ENCODE peak calls at places on chromosomes 1 and 21, in five cellular contexts. H is H9, K is pancreas, Y is GM10248, N is AG09309. Q is an unnamed sample.

GRCh38 chr21:41169701-41170100 is 1.7 kb downstream of the BACE2 start:
- DNase-seq in N (no peak), Y (no peak), K (no peak), H (no peak), Q (no peak)

GRCh38 chr1:29243863-29244185 is 7.5 kb downstream of the PTPRU start:
- DNase-seq in K (no peak), Y (no peak), N (no peak), H (no peak), Q (no peak)

GRCh38 chr1:207645632-207646081 is 724 bp downstream of the CR1L start:
- DNase-seq in H (no peak), K (no peak), N (no peak), Y (no peak), Q (no peak)

GRCh38 chr1:228497817-228498216 is 10.6 kb downstream of the RNF187 start:
- DNase-seq in N (no peak), H (no peak), K (no peak), Y (no peak), Q (no peak)

GRCh38 chr1:45793942-45794604 is 9.3 kb upstream of the MAST2 start:
- DNase-seq in N (no peak), Y (no peak), K (no peak), H (no peak), Q (no peak)

GRCh38 chr21:20570824-20571232 is 427.4 kb upstream of the NCAM2 start:
- DNase-seq in Y (no peak), H (peak; percentile 88), K (no peak), N (no peak), Q (no peak)

GRCh38 chr1:1787206-1787605 is 8.9 kb upstream of the NADK start:
- DNase-seq in K (no peak), H (no peak), N (no peak), Y (no peak), Q (no peak)

GRCh38 chr1:209202826-209203439 is 380.6 kb upstream of the CAMK1G start:
- DNase-seq in N (peak; percentile 17), K (no peak), Y (peak; percentile 58), H (no peak), Q (peak; percentile 28)

GRCh38 chr1:234479866-234480265 is 887 bp upstream of the TARBP1 start:
- DNase-seq in K (no peak), Y (no peak), N (no peak), H (no peak), Q (no peak)

GRCh38 chr1:156805766-156806511 is 10.7 kb downstream of the SH2D2A start:
- DNase-seq in Y (no peak), N (peak; percentile 89), H (no peak), K (no peak), Q (no peak)

GRCh38 chr1:11929849-11930248 is 3.6 kb upstream of the KIAA2013 start:
- DNase-seq in Y (peak; percentile 63), H (no peak), K (peak; percentile 68), N (no peak), Q (peak; percentile 37)

GRCh38 chr1:110874303-110875215 is 1.6 kb downstream of the CD53 start:
- DNase-seq in K (no peak), Y (no peak), H (no peak), N (no peak), Q (no peak)

GRCh38 chr21:31457675-31458074 is 113.6 kb upstream of the TIAM1 start:
- DNase-seq in H (peak; percentile 48), K (no peak), N (no peak), Y (no peak), Q (no peak)
- TF ChIP-seq CTCF in H (peak; percentile 62), K (no peak), N (no peak), Y (no peak), Q (peak; percentile 18)

GRCh38 chr1:17924578-17924977 is 169.4 kb downstream of the ACTL8 start:
- DNase-seq in K (no peak), Y (no peak), H (no peak), N (no peak), Q (no peak)
- TF ChIP-seq CTCF in K (no peak), Y (no peak), H (no peak), N (no peak), Q (no peak)

DNA sequence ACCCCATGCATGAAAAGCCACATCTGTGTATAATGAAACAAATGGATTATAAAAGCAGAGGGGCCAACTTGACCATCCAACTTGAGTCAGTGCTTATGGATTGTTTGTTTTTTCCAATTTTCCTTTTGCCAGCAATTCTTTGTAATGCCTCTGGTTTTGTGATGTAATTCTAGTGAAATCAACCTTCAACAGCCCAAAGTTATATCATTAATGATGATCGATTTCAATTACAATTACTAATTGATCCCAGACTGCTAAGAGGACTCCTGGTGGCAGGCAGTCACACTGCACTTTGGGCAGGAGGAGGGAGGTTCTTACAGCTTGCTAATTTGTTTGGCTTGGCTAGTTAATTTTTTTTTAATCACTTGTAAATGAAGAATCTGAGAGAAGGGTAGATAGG is 552.3 kb downstream of the NUF2 start:
- DNase-seq in N (no peak), Y (no peak), K (no peak), H (no peak), Q (no peak)
- TF ChIP-seq CTCF in N (peak; percentile 56), Y (no peak), K (no peak), H (peak; percentile 74), Q (peak; percentile 47)

DNA sequence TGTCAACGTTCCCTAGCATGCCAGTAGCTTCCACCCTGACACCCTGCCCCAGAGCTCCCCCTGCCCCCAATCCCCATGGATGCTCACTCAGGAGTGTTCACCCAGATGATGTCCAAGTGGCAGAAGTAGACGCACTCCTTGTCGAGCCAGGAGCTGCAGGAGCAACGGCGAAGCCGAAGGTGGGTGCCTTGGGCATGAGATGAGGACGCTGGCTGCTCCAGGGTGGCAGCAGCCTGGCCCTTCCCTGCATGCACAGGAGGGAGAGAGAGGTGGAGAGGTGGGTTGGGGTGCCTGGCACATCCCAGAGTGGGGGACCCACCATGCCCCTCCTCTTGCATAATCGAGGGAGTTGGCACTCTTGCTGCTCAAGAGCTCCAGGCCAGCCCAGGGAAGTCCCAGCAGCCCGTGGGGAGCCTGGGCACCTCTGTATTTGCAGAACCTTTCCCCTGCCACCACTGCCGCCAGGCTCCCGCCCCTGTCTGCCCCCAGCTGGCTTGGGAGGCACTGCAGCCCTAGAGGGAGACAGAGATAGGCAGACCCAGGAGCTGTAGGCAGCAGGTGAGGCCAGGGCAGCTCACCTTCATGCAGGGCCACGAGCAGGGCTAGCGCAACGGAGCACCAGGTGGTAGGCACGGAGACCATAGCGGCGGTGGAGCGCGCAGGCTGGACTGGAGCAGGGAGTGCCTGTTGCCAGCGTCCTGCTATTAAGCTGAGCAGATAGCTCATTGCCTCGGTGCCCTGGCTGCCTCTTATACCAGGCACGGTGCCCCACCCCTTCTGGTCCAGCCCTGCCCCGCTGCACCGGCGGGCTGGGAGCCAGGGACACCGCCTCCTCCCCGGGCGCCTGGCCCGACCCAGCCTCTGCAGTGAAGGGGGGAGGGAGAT is at the start of gene EDN2:
- DNase-seq in N (no peak), K (peak; percentile 95), H (peak; percentile 79), Y (no peak), Q (no peak)
- TF ChIP-seq CTCF in N (no peak), K (peak; percentile 5), H (peak; percentile 57), Y (peak; percentile 29), Q (peak; percentile 20)

DNA sequence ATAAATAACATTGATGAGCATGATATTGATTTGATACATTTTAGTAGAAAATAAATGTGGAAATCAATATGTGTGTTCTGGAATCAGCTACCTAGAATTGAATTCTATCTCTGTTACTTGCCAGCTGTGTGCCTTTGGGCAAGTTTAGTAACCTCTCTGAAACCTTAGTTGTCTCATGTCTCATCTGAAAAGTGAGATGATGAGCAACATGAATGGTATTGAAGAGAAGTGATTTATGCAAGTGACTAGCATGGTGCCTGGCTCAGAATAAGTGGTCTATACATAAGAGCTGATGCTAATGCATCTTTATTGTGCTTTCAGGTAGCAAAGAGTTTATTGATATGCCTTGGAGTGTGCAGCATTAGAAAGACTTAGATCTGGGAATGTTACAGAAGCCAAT is 383.3 kb downstream of the PRDM2 start:
- DNase-seq in Y (no peak), N (no peak), H (no peak), K (no peak), Q (no peak)
- TF ChIP-seq CTCF in Y (no peak), N (no peak), H (no peak), K (no peak), Q (no peak)

GRCh38 chr1:90434460-90434859 is 282.6 kb downstream of the BARHL2 start:
- DNase-seq in N (no peak), H (peak; percentile 44), Y (no peak), K (no peak), Q (no peak)
- TF ChIP-seq CTCF in N (no peak), H (peak; percentile 60), Y (no peak), K (no peak), Q (peak; percentile 30)

DNA sequence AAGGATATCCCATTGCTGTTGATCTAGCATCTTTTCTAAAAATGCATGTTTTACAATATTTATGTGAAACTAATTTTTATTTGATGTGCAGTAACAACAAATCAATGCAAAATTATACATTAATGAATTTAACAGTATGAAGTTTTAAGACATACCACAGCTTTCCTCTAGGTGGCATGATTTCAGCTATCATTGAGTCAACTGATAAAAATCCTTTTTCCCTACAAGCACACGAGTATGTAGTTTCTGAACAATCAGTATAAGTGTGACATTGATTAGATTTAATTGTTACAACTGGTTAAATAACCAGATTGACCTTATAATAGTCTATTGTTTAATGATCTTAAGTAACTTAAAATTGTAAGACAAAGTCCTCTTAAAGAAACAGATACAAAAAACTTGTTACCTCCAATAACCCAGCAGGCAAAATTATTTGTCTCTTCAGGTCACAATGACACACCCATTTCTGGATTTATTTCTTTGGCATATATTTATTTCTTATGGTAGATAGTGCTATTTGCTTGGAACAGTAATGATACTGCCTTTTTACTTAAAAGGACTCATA is 5.8 kb upstream of the TGFB2 start:
- DNase-seq in Y (no peak), N (no peak), H (no peak), K (no peak), Q (no peak)
- TF ChIP-seq CTCF in Y (peak; percentile 58), N (peak; percentile 58), H (peak; percentile 76), K (peak; percentile 11), Q (peak; percentile 74)

GRCh38 chr21:44823179-44823654 is 5.4 kb upstream of the SUMO3 start:
- DNase-seq in K (no peak), Y (no peak), H (no peak), N (no peak), Q (no peak)
- TF ChIP-seq CTCF in K (no peak), Y (no peak), H (no peak), N (no peak), Q (no peak)